ENCODE peak calls at places on chromosome 2, in ten cellular contexts. U is lung, M is MM.1S, P is Peyer's patch, N is fibroblast of lung, I is A549, B is spleen, G is tibial nerve, T is prostate gland, A is keratinocyte. W is an unnamed sample.

GRCh38 chr2:209431701-209432100 is 7.9 kb downstream of the MAP2 start:
- DNase-seq in U (no peak), B (no peak), P (no peak), A (peak; percentile 90), N (peak; percentile 85), G (no peak), T (peak; percentile 18), I (no peak), M (no peak), W (peak; percentile 75)

GRCh38 chr2:116719841-116720240 is 1094.7 kb upstream of the DDX18 start:
- DNase-seq in P (no peak), T (no peak), G (no peak), U (no peak), A (no peak), I (no peak), M (no peak), B (no peak), N (peak; percentile 67), W (peak; percentile 83)

GRCh38 chr2:32991091-32991845 is 44.5 kb downstream of the LTBP1 start:
- DNase-seq in M (no peak), I (no peak), B (no peak), U (no peak), A (no peak), T (no peak), N (no peak), P (no peak), G (no peak), W (no peak)

GRCh38 chr2:152466925-152467676 is 132.1 kb downstream of the FMNL2 start:
- DNase-seq in M (peak; percentile 71), N (peak; percentile 44), U (peak; percentile 35), I (no peak), T (peak; percentile 66), A (no peak), G (no peak), P (peak; percentile 29), B (no peak), W (peak; percentile 51)

GRCh38 chr2:26640331-26640745 is 828 bp downstream of the CIB4 start:
- DNase-seq in P (no peak), N (peak; percentile 70), U (peak; percentile 51), T (no peak), I (no peak), A (no peak), G (no peak), M (no peak), B (peak; percentile 73), W (peak; percentile 10)

GRCh38 chr2:217065695-217066405 is 206.0 kb upstream of the TNP1 start:
- DNase-seq in T (no peak), G (no peak), I (peak; percentile 88), P (no peak), A (no peak), U (no peak), N (peak; percentile 89), B (no peak), M (no peak), W (peak; percentile 53)

GRCh38 chr2:160491922-160492371 is 1.7 kb downstream of the RBMS1 start:
- DNase-seq in B (no peak), U (no peak), A (no peak), T (peak; percentile 7), N (peak; percentile 83), I (peak; percentile 60), M (peak; percentile 58), P (no peak), G (no peak), W (peak; percentile 20)

GRCh38 chr2:240922982-240923537 is 16.9 kb downstream of the CROCC2 start:
- DNase-seq in M (no peak), U (no peak), N (peak; percentile 12), T (no peak), B (peak; percentile 54), P (no peak), A (no peak), I (peak; percentile 72), G (no peak), W (no peak)

GRCh38 chr2:29519996-29520395 is 401.4 kb downstream of the ALK start:
- DNase-seq in M (no peak), A (no peak), U (no peak), T (no peak), P (no peak), G (no peak), B (no peak), I (no peak), N (peak; percentile 61), W (no peak)

GRCh38 chr2:215728504-215729065 is 284.8 kb downstream of the MREG start:
- DNase-seq in T (no peak), I (no peak), U (peak; percentile 49), G (peak; percentile 23), B (no peak), P (no peak), M (no peak), N (peak; percentile 100), A (no peak), W (peak; percentile 28)

GRCh38 chr2:128444816-128445532 is 126.3 kb upstream of the HS6ST1 start:
- DNase-seq in I (no peak), U (peak; percentile 5), N (no peak), M (no peak), P (no peak), G (no peak), T (no peak), B (no peak), A (no peak), W (no peak)

GRCh38 chr2:56132138-56132537 is 51.7 kb upstream of the CCDC85A start:
- DNase-seq in A (no peak), T (no peak), I (peak; percentile 54), B (no peak), G (no peak), M (peak; percentile 56), P (no peak), N (peak; percentile 34), U (no peak), W (peak; percentile 42)

GRCh38 chr2:151862688-151863087 is 34.5 kb upstream of the ARL5A start:
- DNase-seq in U (no peak), P (no peak), T (no peak), G (no peak), B (no peak), M (no peak), A (no peak), I (no peak), N (no peak), W (no peak)

GRCh38 chr2:226483745-226484619 is 315.6 kb downstream of the IRS1 start:
- DNase-seq in A (no peak), N (peak; percentile 79), T (no peak), P (no peak), U (no peak), G (no peak), M (no peak), B (no peak), I (peak; percentile 55), W (no peak)

DNA sequence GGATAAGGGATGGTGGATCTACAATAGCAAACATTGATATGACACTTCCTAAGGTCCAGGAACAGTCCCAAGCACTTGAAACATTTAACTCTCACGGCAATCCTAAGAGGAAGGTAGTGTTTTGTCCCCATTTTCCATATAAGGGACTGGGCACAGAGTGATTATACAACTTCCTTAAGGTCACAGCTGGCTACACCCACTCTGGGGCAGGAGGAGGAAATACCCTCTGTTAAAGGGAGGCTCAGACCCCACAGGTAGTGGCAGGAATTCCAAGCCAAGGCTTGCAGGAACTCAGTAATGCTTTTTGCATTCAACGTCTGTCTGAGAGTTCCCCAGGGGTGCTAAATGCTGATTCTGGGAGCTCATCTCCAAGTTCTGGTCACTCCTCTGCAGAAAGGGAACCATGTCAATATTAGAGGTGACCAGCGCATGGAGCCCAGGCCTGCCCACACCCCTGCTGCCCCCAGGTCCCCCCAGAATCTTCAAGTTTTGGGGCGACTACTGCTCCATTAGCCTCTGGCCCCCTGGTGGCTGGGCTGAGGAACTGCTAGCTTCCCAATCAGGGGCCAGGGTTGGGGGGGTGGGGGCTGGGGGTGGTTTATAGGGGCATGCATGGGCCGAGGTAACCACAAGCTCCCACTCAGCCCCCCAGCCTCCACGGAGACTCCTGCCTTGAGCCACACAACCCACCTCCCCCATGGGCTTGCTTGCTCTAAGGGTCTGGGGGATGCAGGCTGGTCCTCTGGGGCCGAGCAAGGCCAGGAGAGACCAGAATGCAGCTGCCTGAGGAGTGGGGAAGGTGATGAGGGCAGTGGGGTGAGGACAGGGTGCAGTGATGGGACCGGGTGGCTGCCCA is 11.1 kb downstream of the OBSL1 start:
- DNase-seq in B (no peak), M (no peak), I (no peak), U (no peak), P (no peak), T (no peak), A (no peak), G (no peak), N (no peak), W (peak; percentile 48)
- TF ChIP-seq CTCF in B (no peak), M (peak; percentile 45), I (peak; percentile 63), U (no peak), P (peak; percentile 36), T (no peak), A (peak; percentile 51), G (peak; percentile 79), N (peak; percentile 42), W (peak; percentile 89)

GRCh38 chr2:234569776-234570430 is 73.0 kb upstream of the ARL4C start:
- DNase-seq in U (no peak), I (no peak), T (no peak), B (no peak), N (no peak), M (no peak), A (no peak), P (no peak), G (no peak), W (no peak)
- H3K27ac ChIP-seq in U (no peak overlapping the region), I (no peak overlapping the region), T (no peak overlapping the region), B (no peak overlapping the region), N (no peak overlapping the region), M (no peak overlapping the region), A (no peak overlapping the region), P (no peak overlapping the region), G (no peak overlapping the region), W (no peak overlapping the region)

DNA sequence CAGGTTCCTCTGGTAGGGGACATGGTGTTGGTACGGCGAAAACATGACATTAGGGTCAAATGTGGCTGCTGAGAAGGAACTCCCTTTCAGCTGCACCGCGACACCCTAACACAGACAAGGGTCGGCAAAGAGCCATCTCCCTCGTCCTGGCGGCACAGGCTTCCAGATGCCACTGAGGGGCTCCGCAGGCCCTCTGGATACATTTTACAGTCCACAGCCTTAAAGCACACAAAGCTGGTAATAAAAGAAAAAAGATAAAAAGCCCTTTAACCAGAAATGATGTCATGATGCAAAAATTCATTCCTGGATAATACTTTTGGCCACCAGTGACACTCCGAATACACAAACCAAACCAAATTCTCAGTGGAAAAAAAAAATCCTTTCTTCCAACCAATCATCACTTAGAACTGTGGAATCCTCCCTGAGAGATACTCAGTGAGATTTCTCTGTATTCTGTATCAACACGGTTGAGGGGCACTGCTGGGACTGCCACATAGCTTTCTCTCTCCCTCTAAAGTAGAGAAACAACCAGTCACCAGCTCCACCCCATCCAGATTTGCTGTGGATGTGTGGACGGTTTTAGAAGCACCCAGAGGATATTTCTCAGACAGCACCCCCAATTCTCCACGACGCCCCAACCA is 174.8 kb downstream of the HDAC4 start:
- DNase-seq in G (no peak), B (peak; percentile 59), N (peak; percentile 81), A (no peak), T (no peak), I (no peak), M (no peak), P (no peak), U (no peak), W (no peak)
- TF ChIP-seq CTCF in G (no peak), B (no peak), N (no peak), A (no peak), T (no peak), I (no peak), M (no peak), P (no peak), U (no peak), W (no peak)

DNA sequence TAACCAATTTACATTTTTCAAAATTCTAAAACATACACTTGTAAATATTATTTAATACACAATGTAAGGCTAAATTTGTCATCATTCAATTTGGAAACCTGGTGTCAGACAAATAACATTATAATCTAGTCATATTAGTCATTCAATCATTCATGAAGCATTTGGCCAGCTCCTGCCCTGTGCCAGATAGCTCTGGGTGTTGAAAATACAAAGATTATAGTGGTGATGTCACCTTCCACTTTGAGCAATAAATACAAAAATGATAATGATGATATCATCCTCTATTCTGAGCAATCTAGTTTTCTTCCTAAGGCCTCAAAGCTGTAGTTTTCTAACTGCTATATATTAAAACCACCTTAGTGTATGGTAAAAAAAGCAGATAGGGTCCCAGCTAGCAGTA is 23.4 kb downstream of the MEMO1 start:
- DNase-seq in P (no peak), N (peak; percentile 69), T (no peak), G (no peak), M (no peak), U (no peak), I (peak; percentile 33), A (no peak), B (no peak), W (peak; percentile 55)
- H3K27ac ChIP-seq in P (no peak overlapping the region), N (no peak overlapping the region), T (no peak overlapping the region), G (no peak overlapping the region), M (no peak overlapping the region), U (peak overlapping the region; percentile 66), I (no peak overlapping the region), A (peak overlapping the region; percentile 5), B (no peak overlapping the region), W (no peak overlapping the region)